ENCODE peak calls at places on chromosomes 6 and 20, in seven cellular contexts. One of them, this sample, is unnamed.

GRCh38 chr6:3518356-3518841 is 61.5 kb upstream of the SLC22A23 start:
- DNase-seq in choroid plexus epithelial cell: peak
- DNase-seq in vagina: no peak
- DNase-seq in naive thymus-derived CD4-positive, alpha-beta T cell: no peak
- DNase-seq in hepatocyte: peak
- DNase-seq in CD8-positive, alpha-beta T cell: no peak
- DNase-seq in body of pancreas: no peak
- DNase-seq in this sample: no peak

GRCh38 chr20:37295595-37295994 is 6.1 kb downstream of the MANBAL start:
- DNase-seq in choroid plexus epithelial cell: no peak
- DNase-seq in vagina: no peak
- DNase-seq in naive thymus-derived CD4-positive, alpha-beta T cell: no peak
- DNase-seq in hepatocyte: no peak
- DNase-seq in CD8-positive, alpha-beta T cell: no peak
- DNase-seq in body of pancreas: no peak
- DNase-seq in this sample: no peak

GRCh38 chr20:48738399-48739304 is 89.1 kb downstream of the PREX1 start:
- DNase-seq in choroid plexus epithelial cell: no peak
- DNase-seq in vagina: no peak
- DNase-seq in naive thymus-derived CD4-positive, alpha-beta T cell: no peak
- DNase-seq in hepatocyte: peak
- DNase-seq in CD8-positive, alpha-beta T cell: no peak
- DNase-seq in body of pancreas: no peak
- DNase-seq in this sample: no peak

GRCh38 chr6:147382945-147383554 is 125.4 kb upstream of the SAMD5 start:
- DNase-seq in choroid plexus epithelial cell: peak
- DNase-seq in vagina: no peak
- DNase-seq in naive thymus-derived CD4-positive, alpha-beta T cell: peak
- DNase-seq in hepatocyte: peak
- DNase-seq in CD8-positive, alpha-beta T cell: no peak
- DNase-seq in body of pancreas: no peak
- DNase-seq in this sample: no peak

GRCh38 chr6:27251672-27252251 is 4.3 kb downstream of the PRSS16 start:
- DNase-seq in choroid plexus epithelial cell: peak
- DNase-seq in vagina: no peak
- DNase-seq in naive thymus-derived CD4-positive, alpha-beta T cell: peak
- DNase-seq in hepatocyte: peak
- DNase-seq in CD8-positive, alpha-beta T cell: peak
- DNase-seq in body of pancreas: peak
- DNase-seq in this sample: peak

GRCh38 chr20:53834044-53834442 is 236.4 kb downstream of the BCAS1 start:
- DNase-seq in choroid plexus epithelial cell: peak
- DNase-seq in vagina: no peak
- DNase-seq in naive thymus-derived CD4-positive, alpha-beta T cell: no peak
- DNase-seq in hepatocyte: no peak
- DNase-seq in CD8-positive, alpha-beta T cell: no peak
- DNase-seq in body of pancreas: no peak
- DNase-seq in this sample: no peak

GRCh38 chr6:45896783-45897441 is 118.7 kb downstream of the CLIC5 start:
- DNase-seq in choroid plexus epithelial cell: peak
- DNase-seq in vagina: no peak
- DNase-seq in naive thymus-derived CD4-positive, alpha-beta T cell: no peak
- DNase-seq in hepatocyte: no peak
- DNase-seq in CD8-positive, alpha-beta T cell: no peak
- DNase-seq in body of pancreas: no peak
- DNase-seq in this sample: no peak

GRCh38 chr6:161230339-161230738 is 43.5 kb downstream of the AGPAT4 start:
- DNase-seq in choroid plexus epithelial cell: no peak
- DNase-seq in vagina: no peak
- DNase-seq in naive thymus-derived CD4-positive, alpha-beta T cell: no peak
- DNase-seq in hepatocyte: no peak
- DNase-seq in CD8-positive, alpha-beta T cell: no peak
- DNase-seq in body of pancreas: no peak
- DNase-seq in this sample: no peak

GRCh38 chr6:44028767-44029166 is 98.5 kb downstream of the MRPL14 start:
- DNase-seq in choroid plexus epithelial cell: no peak
- DNase-seq in vagina: no peak
- DNase-seq in naive thymus-derived CD4-positive, alpha-beta T cell: no peak
- DNase-seq in hepatocyte: no peak
- DNase-seq in CD8-positive, alpha-beta T cell: no peak
- DNase-seq in body of pancreas: no peak
- DNase-seq in this sample: peak

GRCh38 chr20:13464702-13465101 is 174.0 kb downstream of the TASP1 start:
- DNase-seq in choroid plexus epithelial cell: peak
- DNase-seq in vagina: no peak
- DNase-seq in naive thymus-derived CD4-positive, alpha-beta T cell: no peak
- DNase-seq in hepatocyte: no peak
- DNase-seq in CD8-positive, alpha-beta T cell: no peak
- DNase-seq in body of pancreas: no peak
- DNase-seq in this sample: no peak

GRCh38 chr20:38321959-38322598 is 18.1 kb downstream of the BPI start:
- DNase-seq in choroid plexus epithelial cell: peak
- DNase-seq in vagina: no peak
- DNase-seq in naive thymus-derived CD4-positive, alpha-beta T cell: no peak
- DNase-seq in hepatocyte: peak
- DNase-seq in CD8-positive, alpha-beta T cell: no peak
- DNase-seq in body of pancreas: peak
- DNase-seq in this sample: no peak

GRCh38 chr6:35089935-35090505 is 51.1 kb downstream of the TCP11 start:
- DNase-seq in choroid plexus epithelial cell: peak
- DNase-seq in vagina: no peak
- DNase-seq in naive thymus-derived CD4-positive, alpha-beta T cell: no peak
- DNase-seq in hepatocyte: peak
- DNase-seq in CD8-positive, alpha-beta T cell: no peak
- DNase-seq in body of pancreas: no peak
- DNase-seq in this sample: peak

GRCh38 chr6:158655569-158656450 is 6.0 kb downstream of the SYTL3 start:
- DNase-seq in choroid plexus epithelial cell: no peak
- DNase-seq in vagina: no peak
- DNase-seq in naive thymus-derived CD4-positive, alpha-beta T cell: no peak
- DNase-seq in hepatocyte: no peak
- DNase-seq in CD8-positive, alpha-beta T cell: no peak
- DNase-seq in body of pancreas: no peak
- DNase-seq in this sample: peak

GRCh38 chr20:49717693-49718092 is 4.0 kb upstream of the B4GALT5 start:
- DNase-seq in choroid plexus epithelial cell: no peak
- DNase-seq in vagina: no peak
- DNase-seq in naive thymus-derived CD4-positive, alpha-beta T cell: no peak
- DNase-seq in hepatocyte: peak
- DNase-seq in CD8-positive, alpha-beta T cell: no peak
- DNase-seq in body of pancreas: no peak
- DNase-seq in this sample: no peak

GRCh38 chr20:53157443-53158408 is 185.6 kb downstream of the TSHZ2 start:
- DNase-seq in choroid plexus epithelial cell: peak
- DNase-seq in vagina: no peak
- DNase-seq in naive thymus-derived CD4-positive, alpha-beta T cell: peak
- DNase-seq in hepatocyte: peak
- DNase-seq in CD8-positive, alpha-beta T cell: no peak
- DNase-seq in body of pancreas: peak
- DNase-seq in this sample: peak

GRCh38 chr6:29797120-29797519 is 30.5 kb upstream of the HLA-G start:
- DNase-seq in choroid plexus epithelial cell: peak
- DNase-seq in vagina: no peak
- DNase-seq in naive thymus-derived CD4-positive, alpha-beta T cell: no peak
- DNase-seq in hepatocyte: peak
- DNase-seq in CD8-positive, alpha-beta T cell: no peak
- DNase-seq in body of pancreas: no peak
- DNase-seq in this sample: no peak

GRCh38 chr6:37699138-37699766 is 1.6 kb upstream of the MDGA1 start:
- DNase-seq in choroid plexus epithelial cell: no peak
- DNase-seq in vagina: no peak
- DNase-seq in naive thymus-derived CD4-positive, alpha-beta T cell: peak
- DNase-seq in hepatocyte: no peak
- DNase-seq in CD8-positive, alpha-beta T cell: peak
- DNase-seq in body of pancreas: peak
- DNase-seq in this sample: no peak

GRCh38 chr6:167141667-167142432 is 15.9 kb downstream of the GPR31 start:
- DNase-seq in choroid plexus epithelial cell: peak
- DNase-seq in vagina: no peak
- DNase-seq in naive thymus-derived CD4-positive, alpha-beta T cell: peak
- DNase-seq in hepatocyte: peak
- DNase-seq in CD8-positive, alpha-beta T cell: peak
- DNase-seq in body of pancreas: peak
- DNase-seq in this sample: no peak

GRCh38 chr6:107490568-107491058 is 696 bp downstream of the SOBP start:
- DNase-seq in choroid plexus epithelial cell: peak
- DNase-seq in vagina: no peak
- DNase-seq in naive thymus-derived CD4-positive, alpha-beta T cell: no peak
- DNase-seq in hepatocyte: peak
- DNase-seq in CD8-positive, alpha-beta T cell: no peak
- DNase-seq in body of pancreas: peak
- DNase-seq in this sample: no peak

GRCh38 chr6:106099235-106099537 is 13.1 kb downstream of the PRDM1 start:
- DNase-seq in choroid plexus epithelial cell: no peak
- DNase-seq in vagina: no peak
- DNase-seq in naive thymus-derived CD4-positive, alpha-beta T cell: no peak
- DNase-seq in hepatocyte: no peak
- DNase-seq in CD8-positive, alpha-beta T cell: no peak
- DNase-seq in body of pancreas: no peak
- DNase-seq in this sample: no peak

GRCh38 chr6:160347259-160348208 is 644 bp upstream of the SLC22A3 start:
- DNase-seq in choroid plexus epithelial cell: no peak
- DNase-seq in vagina: no peak
- DNase-seq in naive thymus-derived CD4-positive, alpha-beta T cell: no peak
- DNase-seq in hepatocyte: no peak
- DNase-seq in CD8-positive, alpha-beta T cell: no peak
- DNase-seq in body of pancreas: no peak
- DNase-seq in this sample: peak

GRCh38 chr6:322205-322930 is 30.1 kb downstream of the DUSP22 start:
- DNase-seq in choroid plexus epithelial cell: no peak
- DNase-seq in vagina: no peak
- DNase-seq in naive thymus-derived CD4-positive, alpha-beta T cell: no peak
- DNase-seq in hepatocyte: no peak
- DNase-seq in CD8-positive, alpha-beta T cell: no peak
- DNase-seq in body of pancreas: no peak
- DNase-seq in this sample: peak

GRCh38 chr6:106468935-106469334 is 108.4 kb downstream of the CRYBG1 start:
- DNase-seq in choroid plexus epithelial cell: no peak
- DNase-seq in vagina: no peak
- DNase-seq in naive thymus-derived CD4-positive, alpha-beta T cell: no peak
- DNase-seq in hepatocyte: no peak
- DNase-seq in CD8-positive, alpha-beta T cell: no peak
- DNase-seq in body of pancreas: no peak
- DNase-seq in this sample: no peak

DNA sequence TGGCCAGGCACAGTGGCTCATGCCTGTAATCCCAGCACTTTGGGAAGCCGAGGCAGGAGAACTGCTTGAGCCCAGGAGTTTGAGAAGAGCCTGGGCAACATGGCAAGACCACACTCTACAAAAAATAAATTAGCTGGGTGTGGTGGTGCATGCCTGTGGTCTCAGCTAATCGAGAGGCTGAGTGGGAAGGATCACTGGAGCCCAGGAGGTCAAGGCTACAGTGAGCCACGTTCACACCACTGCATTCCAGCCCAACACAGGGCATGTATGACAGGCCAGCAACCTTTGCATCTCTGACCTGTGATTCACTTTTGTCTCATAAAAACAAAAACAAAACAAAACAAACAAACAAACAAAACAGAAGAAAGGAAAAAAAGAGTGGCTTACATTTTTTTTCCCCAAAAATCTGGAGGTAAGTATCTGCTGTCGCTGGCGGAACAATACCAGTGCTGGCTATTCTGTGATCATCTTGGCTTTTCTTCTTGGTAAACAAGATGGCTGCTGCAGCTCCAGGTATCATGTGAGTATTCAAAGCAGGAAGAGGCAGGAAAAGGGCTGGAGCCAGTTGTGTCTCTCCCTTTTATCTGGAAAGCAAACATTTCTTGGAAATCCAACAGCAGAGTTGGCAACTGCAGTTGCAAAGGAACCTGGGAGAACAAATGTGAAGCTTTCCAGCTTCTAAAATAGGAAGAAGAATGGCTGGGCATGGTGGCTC is 40.4 kb upstream of the ZMYND8 start:
- DNase-seq in choroid plexus epithelial cell: peak
- DNase-seq in vagina: no peak
- DNase-seq in naive thymus-derived CD4-positive, alpha-beta T cell: no peak
- DNase-seq in hepatocyte: no peak
- DNase-seq in CD8-positive, alpha-beta T cell: no peak
- DNase-seq in body of pancreas: peak
- DNase-seq in this sample: no peak
- H3K4me3 ChIP-seq in choroid plexus epithelial cell: no peak
- H3K4me3 ChIP-seq in vagina: no peak
- H3K4me3 ChIP-seq in naive thymus-derived CD4-positive, alpha-beta T cell: no peak
- H3K4me3 ChIP-seq in hepatocyte: no peak
- H3K4me3 ChIP-seq in CD8-positive, alpha-beta T cell: no peak
- H3K4me3 ChIP-seq in body of pancreas: no peak
- H3K4me3 ChIP-seq in this sample: no peak

DNA sequence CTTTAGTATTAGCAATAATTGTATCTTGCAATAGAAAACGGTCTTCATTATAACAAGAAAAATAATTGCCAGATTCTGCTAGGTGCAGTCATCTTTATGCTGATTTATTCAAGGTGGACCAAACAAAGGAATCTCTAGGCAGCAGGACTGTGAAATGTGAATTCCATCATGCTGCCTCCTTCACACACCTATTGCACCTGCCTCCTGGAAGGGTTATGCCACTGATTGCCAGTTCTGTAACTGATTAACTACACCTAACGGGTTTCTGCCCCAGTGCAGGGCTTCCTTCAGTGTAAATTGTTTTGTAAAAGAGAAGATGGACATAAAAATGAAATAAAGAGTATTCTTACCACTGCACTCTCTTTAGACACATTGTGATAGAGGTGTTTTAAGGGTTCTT is 96.1 kb downstream of the FOXO3 start:
- DNase-seq in choroid plexus epithelial cell: no peak
- DNase-seq in vagina: no peak
- DNase-seq in naive thymus-derived CD4-positive, alpha-beta T cell: no peak
- DNase-seq in hepatocyte: no peak
- DNase-seq in CD8-positive, alpha-beta T cell: no peak
- DNase-seq in body of pancreas: peak
- DNase-seq in this sample: no peak
- H3K4me3 ChIP-seq in choroid plexus epithelial cell: peak
- H3K4me3 ChIP-seq in vagina: peak
- H3K4me3 ChIP-seq in naive thymus-derived CD4-positive, alpha-beta T cell: no peak
- H3K4me3 ChIP-seq in hepatocyte: no peak
- H3K4me3 ChIP-seq in CD8-positive, alpha-beta T cell: no peak
- H3K4me3 ChIP-seq in body of pancreas: no peak
- H3K4me3 ChIP-seq in this sample: peak

GRCh38 chr6:89372506-89372901 is 20.0 kb upstream of the UBE2J1 start:
- DNase-seq in choroid plexus epithelial cell: no peak
- DNase-seq in vagina: no peak
- DNase-seq in naive thymus-derived CD4-positive, alpha-beta T cell: no peak
- DNase-seq in hepatocyte: no peak
- DNase-seq in CD8-positive, alpha-beta T cell: no peak
- DNase-seq in body of pancreas: no peak
- DNase-seq in this sample: no peak
- H3K4me3 ChIP-seq in choroid plexus epithelial cell: no peak
- H3K4me3 ChIP-seq in vagina: no peak
- H3K4me3 ChIP-seq in naive thymus-derived CD4-positive, alpha-beta T cell: no peak
- H3K4me3 ChIP-seq in hepatocyte: no peak
- H3K4me3 ChIP-seq in CD8-positive, alpha-beta T cell: no peak
- H3K4me3 ChIP-seq in body of pancreas: no peak
- H3K4me3 ChIP-seq in this sample: no peak

DNA sequence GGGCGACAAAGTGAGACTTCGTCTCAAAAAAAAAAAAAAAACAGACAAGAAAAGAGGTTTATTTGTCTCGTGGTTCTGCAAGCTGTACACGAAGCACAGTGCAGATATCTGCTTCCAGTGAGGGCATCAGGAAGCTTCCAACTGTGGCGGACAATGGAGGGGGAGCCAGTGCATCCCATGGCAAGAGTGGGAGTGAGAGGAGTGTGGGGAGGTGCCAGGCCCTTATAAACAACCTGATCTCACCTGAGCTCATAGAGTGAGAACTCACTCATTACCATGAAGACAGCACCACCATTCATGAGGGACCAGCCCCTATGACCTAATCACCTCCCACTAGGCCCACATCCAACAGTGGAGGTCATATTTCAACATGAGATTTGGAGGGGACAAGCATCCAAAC is 19.5 kb downstream of the RBM24 start:
- DNase-seq in choroid plexus epithelial cell: no peak
- DNase-seq in vagina: no peak
- DNase-seq in naive thymus-derived CD4-positive, alpha-beta T cell: no peak
- DNase-seq in hepatocyte: no peak
- DNase-seq in CD8-positive, alpha-beta T cell: no peak
- DNase-seq in body of pancreas: no peak
- DNase-seq in this sample: no peak
- H3K4me3 ChIP-seq in choroid plexus epithelial cell: no peak
- H3K4me3 ChIP-seq in vagina: no peak
- H3K4me3 ChIP-seq in naive thymus-derived CD4-positive, alpha-beta T cell: no peak
- H3K4me3 ChIP-seq in hepatocyte: no peak
- H3K4me3 ChIP-seq in CD8-positive, alpha-beta T cell: no peak
- H3K4me3 ChIP-seq in body of pancreas: no peak
- H3K4me3 ChIP-seq in this sample: no peak